ENCODE peak calls at places on chromosomes 6 and 20, in five cellular contexts. H is fibroblast of lung; P is tibial nerve; G is A549; I is CD4-positive, CD25-positive, alpha-beta regulatory T cell. S is an unnamed sample.

GRCh38 chr6:154234019-154234772 is 122.4 kb downstream of the IPCEF1 start:
- DNase-seq in H (no peak), P (no peak), G (no peak), I (no peak), S (no peak)

GRCh38 chr20:20466341-20466879 is 98.5 kb downstream of the INSM1 start:
- DNase-seq in H (peak), P (no peak), G (no peak), I (no peak), S (no peak)

GRCh38 chr6:102677225-102677624 is 1283.7 kb downstream of the GRIK2 start:
- DNase-seq in H (no peak), P (no peak), G (no peak), I (no peak), S (no peak)

GRCh38 chr6:37502703-37503485 is 3.2 kb upstream of the CCDC167 start:
- DNase-seq in H (no peak), P (no peak), G (no peak), I (peak), S (no peak)

GRCh38 chr6:19895866-19896579 is 58.9 kb downstream of the ID4 start:
- DNase-seq in H (no peak), P (no peak), G (no peak), I (no peak), S (no peak)

GRCh38 chr6:161168281-161168891 is 105.5 kb downstream of the AGPAT4 start:
- DNase-seq in H (peak), P (peak), G (peak), I (no peak), S (no peak)

GRCh38 chr6:40977085-40977484 is 61.9 kb downstream of the UNC5CL start:
- DNase-seq in H (no peak), P (no peak), G (no peak), I (no peak), S (no peak)

GRCh38 chr6:45737331-45738056 is 278.2 kb downstream of the CLIC5 start:
- DNase-seq in H (no peak), P (no peak), G (no peak), I (peak), S (no peak)

GRCh38 chr6:112618796-112619195 is 271.7 kb downstream of the RFPL4B start:
- DNase-seq in H (peak), P (no peak), G (no peak), I (no peak), S (peak)

GRCh38 chr6:152975204-152975915 is 7.5 kb downstream of the FBXO5 start:
- DNase-seq in H (peak), P (no peak), G (no peak), I (peak), S (no peak)

GRCh38 chr6:155265843-155266535 is 2.2 kb downstream of the CLDN20 start:
- DNase-seq in H (no peak), P (no peak), G (no peak), I (no peak), S (no peak)

GRCh38 chr20:3209946-3210317 is 634 bp downstream of the ITPA start:
- DNase-seq in H (peak), P (no peak), G (no peak), I (peak), S (no peak)

GRCh38 chr20:44703183-44703925 is 11.8 kb upstream of the CCN5 start:
- DNase-seq in H (no peak), P (no peak), G (no peak), I (no peak), S (no peak)

GRCh38 chr20:37308098-37309050 is 18.9 kb downstream of the MANBAL start:
- DNase-seq in H (no peak), P (no peak), G (no peak), I (peak), S (no peak)

GRCh38 chr20:59948828-59949720 is 8.9 kb downstream of the FAM217B start:
- DNase-seq in H (peak), P (peak), G (peak), I (peak), S (no peak)

GRCh38 chr6:30542915-30543314 is 13.4 kb downstream of the GNL1 start:
- DNase-seq in H (peak), P (no peak), G (no peak), I (peak), S (no peak)

GRCh38 chr6:25457519-25457918 is 178.3 kb downstream of the CARMIL1 start:
- DNase-seq in H (no peak), P (no peak), G (no peak), I (no peak), S (no peak)

GRCh38 chr6:25239059-25239458 is 40.1 kb upstream of the CARMIL1 start:
- DNase-seq in H (no peak), P (no peak), G (no peak), I (no peak), S (no peak)

GRCh38 chr6:147080215-147080614 is 124.0 kb upstream of the STXBP5 start:
- DNase-seq in H (no peak), P (no peak), G (no peak), I (no peak), S (no peak)

GRCh38 chr6:156777866-156778614 is 862 bp downstream of the ARID1B start:
- DNase-seq in H (peak), P (peak), G (peak), I (peak), S (no peak)

GRCh38 chr6:168439791-168440491 is 1.0 kb upstream of the SMOC2 start:
- DNase-seq in H (no peak), P (peak), G (no peak), I (no peak), S (no peak)

GRCh38 chr6:57257911-57258541 is 35.9 kb upstream of the RAB23 start:
- DNase-seq in H (peak), P (no peak), G (no peak), I (no peak), S (no peak)

GRCh38 chr20:6299451-6299850 is 176.6 kb upstream of the FERMT1 start:
- DNase-seq in H (no peak), P (no peak), G (no peak), I (no peak), S (no peak)

GRCh38 chr6:39791311-39791710 is 865 bp upstream of the DAAM2 start:
- DNase-seq in H (peak), P (no peak), G (no peak), I (no peak), S (no peak)

GRCh38 chr6:55974688-55975087 is 99.3 kb upstream of the BMP5 start:
- DNase-seq in H (no peak), P (no peak), G (no peak), I (no peak), S (no peak)

GRCh38 chr6:35691027-35691824 is 2.5 kb upstream of the FKBP5 start:
- DNase-seq in H (peak), P (peak), G (no peak), I (no peak), S (no peak)

GRCh38 chr6:150229775-150230561 is 87.1 kb downstream of the PPP1R14C start:
- DNase-seq in H (no peak), P (no peak), G (no peak), I (no peak), S (no peak)

GRCh38 chr20:59438201-59438600 is 137.8 kb downstream of the EDN3 start:
- DNase-seq in H (no peak), P (no peak), G (no peak), I (no peak), S (no peak)

GRCh38 chr20:26218301-26218700 is 521.6 kb upstream of the ZNF337 start:
- DNase-seq in H (no peak), P (no peak), G (no peak), I (no peak), S (no peak)

GRCh38 chr6:3878048-3878666 is 29.0 kb downstream of the FAM50B start:
- DNase-seq in H (no peak), P (no peak), G (no peak), I (no peak), S (no peak)

DNA sequence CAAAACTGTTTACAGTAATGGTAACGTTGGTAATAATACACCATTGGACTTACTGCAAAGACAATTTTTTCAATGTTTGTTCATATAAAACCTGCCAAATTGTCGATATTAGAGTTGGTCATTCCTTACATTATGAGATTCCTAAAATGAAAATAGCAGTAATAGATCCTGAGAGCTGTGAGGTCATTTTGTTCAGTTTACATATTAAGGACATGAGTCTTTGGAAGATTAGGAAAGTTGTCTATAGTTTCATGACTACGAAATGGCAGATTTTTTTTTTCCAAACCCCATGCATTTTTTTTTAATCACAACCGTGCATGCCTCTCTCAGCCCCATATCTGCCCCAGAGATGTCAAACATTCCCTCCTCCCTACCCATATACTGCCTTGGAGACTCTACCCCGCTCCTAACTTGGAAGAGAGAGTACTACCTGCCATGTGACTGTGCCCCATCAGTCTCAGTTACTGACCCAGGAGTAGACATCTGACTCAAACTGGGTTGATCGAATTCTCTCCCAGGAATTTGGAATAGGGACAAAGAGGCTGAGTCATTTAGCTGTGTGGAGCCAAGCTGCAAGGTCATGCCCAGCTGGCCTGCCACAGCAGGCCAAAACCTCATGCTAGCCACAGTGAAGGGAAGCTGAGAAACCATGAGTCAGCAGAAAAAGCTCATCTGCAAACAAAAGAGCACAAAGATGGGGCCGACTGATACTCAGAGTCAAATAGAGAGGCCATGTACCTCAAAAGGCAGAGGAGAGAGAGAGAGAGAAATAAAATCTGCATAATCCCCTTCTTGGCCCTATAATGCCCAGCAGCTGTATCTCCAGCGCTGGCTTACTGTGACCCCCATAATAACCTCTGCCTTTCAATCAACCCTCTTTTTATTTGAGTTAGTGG is 21.0 kb upstream of the AKIRIN2 start:
- DNase-seq in H (peak), P (no peak), G (peak), I (peak), S (peak)
- H3K27ac ChIP-seq in H (peak), P (peak), G (peak), I (peak), S (no peak)

GRCh38 chr6:136517002-136517401 is 33.2 kb downstream of the MAP7 start:
- DNase-seq in H (no peak), P (no peak), G (peak), I (no peak), S (no peak)
- H3K27ac ChIP-seq in H (no peak), P (no peak), G (peak), I (no peak), S (no peak)

GRCh38 chr6:109610555-109610954 is 80.4 kb downstream of the AK9 start:
- DNase-seq in H (no peak), P (no peak), G (no peak), I (peak), S (no peak)
- H3K27ac ChIP-seq in H (no peak), P (no peak), G (no peak), I (no peak), S (no peak)

GRCh38 chr20:4689224-4689623 is 32.5 kb upstream of the PRND start:
- DNase-seq in H (no peak), P (no peak), G (no peak), I (no peak), S (no peak)

GRCh38 chr20:4691753-4692152 is 30.0 kb upstream of the PRND start:
- DNase-seq in H (no peak), P (no peak), G (no peak), I (no peak), S (no peak)

GRCh38 chr20:4684837-4685413 is 36.8 kb upstream of the PRND start:
- DNase-seq in H (peak), P (no peak), G (peak), I (no peak), S (no peak)

GRCh38 chr20:4685923-4686221 is 35.8 kb upstream of the PRND start:
- DNase-seq in H (no peak), P (no peak), G (no peak), I (no peak), S (no peak)

GRCh38 chr20:4688342-4688741 is 33.4 kb upstream of the PRND start:
- DNase-seq in H (no peak), P (no peak), G (no peak), I (no peak), S (no peak)
- H3K27ac ChIP-seq in H (no peak), P (peak), G (no peak), I (peak), S (no peak)

DNA sequence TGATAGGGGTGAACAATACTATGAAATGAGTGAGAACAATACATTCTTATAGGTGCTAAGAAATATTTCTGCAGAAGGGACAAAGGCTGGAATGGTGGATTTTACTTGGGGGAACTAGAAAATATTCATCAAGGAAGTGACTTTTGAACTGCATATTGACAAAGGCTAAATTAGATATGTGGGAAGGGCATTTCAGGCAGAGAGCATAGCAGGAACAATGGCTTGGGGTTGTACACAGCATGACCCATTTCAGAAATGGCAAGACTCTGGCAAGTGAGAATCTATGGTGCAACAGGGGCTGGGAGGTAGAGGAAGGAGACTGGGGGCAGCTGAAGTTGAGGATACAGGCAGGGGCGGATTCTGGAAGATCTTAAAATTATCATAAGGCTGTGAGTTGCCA is 46.7 kb upstream of the KIF16B start:
- DNase-seq in H (no peak), P (no peak), G (no peak), I (no peak), S (no peak)
- H3K27ac ChIP-seq in H (no peak), P (no peak), G (no peak), I (no peak), S (no peak)

DNA sequence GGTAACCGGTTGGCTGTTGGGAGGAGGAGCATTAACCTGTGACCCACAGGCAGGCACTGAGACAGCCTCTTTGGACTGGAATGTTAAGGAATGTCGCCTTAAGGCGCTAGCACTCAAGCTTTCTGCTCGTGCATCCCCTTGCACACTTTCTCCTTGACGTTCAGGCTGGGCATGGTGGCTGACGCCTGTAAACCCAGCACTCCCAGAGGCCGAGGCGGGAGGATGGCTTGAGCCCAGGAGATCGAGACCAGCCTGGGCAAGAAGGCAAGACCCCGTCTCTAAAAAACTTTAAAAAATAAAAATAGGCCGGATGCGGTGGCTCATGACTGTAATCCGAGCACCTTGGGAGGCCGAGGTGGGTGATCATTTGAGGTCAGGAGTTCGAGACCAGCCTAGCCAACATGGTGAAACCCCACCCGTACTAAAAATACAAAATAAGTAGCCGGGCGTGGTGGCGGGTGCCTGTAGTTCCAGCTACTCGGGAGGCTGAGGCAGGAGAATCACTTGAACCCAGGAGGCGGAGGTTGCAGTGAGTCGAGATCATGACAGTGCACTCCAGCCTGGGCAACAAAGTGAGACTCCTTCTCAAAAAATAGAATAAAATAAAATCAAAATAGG is 1.9 kb upstream of the GID8 start:
- DNase-seq in H (no peak), P (no peak), G (no peak), I (no peak), S (no peak)
- H3K27ac ChIP-seq in H (no peak), P (no peak), G (peak), I (no peak), S (no peak)